ENCODE peak calls at places on chromosomes 3 and 15, in nine cellular contexts. E is HFF-Myc, D is breast epithelium, W is retinal pigment epithelial cell, M is tibial artery, Y is IMR-90, F is kidney, G is Peyer's patch, U is A549. V is an unnamed sample.
A peak's percentile ranks its signal among the peaks of the same experiment; 100 is the strongest.

GRCh38 chr3:193960485-193961172 is 175.3 kb upstream of the HES1 start:
- DNase-seq in E (no peak), D (no peak), W (no peak), M (no peak), Y (no peak), F (no peak), G (peak; percentile 77), U (no peak), V (no peak)

GRCh38 chr3:46861996-46862688 is 1.1 kb downstream of the MYL3 start:
- DNase-seq in E (no peak), D (peak; percentile 31), W (no peak), M (peak; percentile 47), Y (no peak), F (peak; percentile 57), G (no peak), U (no peak), V (no peak)

GRCh38 chr15:51251591-51251990 is 86.8 kb downstream of the CYP19A1 start:
- DNase-seq in E (no peak), D (no peak), W (no peak), M (no peak), Y (no peak), F (no peak), G (no peak), U (no peak), V (no peak)

GRCh38 chr15:57114070-57114469 is 195.6 kb downstream of the TCF12 start:
- DNase-seq in E (no peak), D (no peak), W (peak; percentile 43), M (no peak), Y (peak; percentile 58), F (no peak), G (no peak), U (no peak), V (no peak)

GRCh38 chr3:140736863-140737460 is 59.1 kb downstream of the TRIM42 start:
- DNase-seq in E (no peak), D (no peak), W (peak; percentile 15), M (no peak), Y (no peak), F (peak; percentile 81), G (no peak), U (peak; percentile 1), V (no peak)

GRCh38 chr15:57405133-57405532 is 28.8 kb downstream of the CGNL1 start:
- DNase-seq in E (no peak), D (no peak), W (no peak), M (no peak), Y (no peak), F (no peak), G (no peak), U (no peak), V (no peak)

GRCh38 chr15:74543583-74543982 is 2.6 kb downstream of the ARID3B start:
- DNase-seq in E (no peak), D (no peak), W (no peak), M (no peak), Y (no peak), F (no peak), G (no peak), U (no peak), V (no peak)

GRCh38 chr3:138093721-138094120 is 21.7 kb downstream of the DZIP1L start:
- DNase-seq in E (no peak), D (no peak), W (no peak), M (no peak), Y (no peak), F (no peak), G (no peak), U (no peak), V (no peak)

GRCh38 chr3:114389156-114389555 is 95.3 kb downstream of the TIGIT start:
- DNase-seq in E (no peak), D (no peak), W (no peak), M (no peak), Y (no peak), F (no peak), G (peak; percentile 62), U (no peak), V (no peak)

GRCh38 chr3:148992027-148992634 is 791 bp downstream of the GYG1 start:
- DNase-seq in E (no peak), D (no peak), W (no peak), M (peak; percentile 76), Y (no peak), F (peak; percentile 90), G (peak; percentile 74), U (peak; percentile 26), V (no peak)

DNA sequence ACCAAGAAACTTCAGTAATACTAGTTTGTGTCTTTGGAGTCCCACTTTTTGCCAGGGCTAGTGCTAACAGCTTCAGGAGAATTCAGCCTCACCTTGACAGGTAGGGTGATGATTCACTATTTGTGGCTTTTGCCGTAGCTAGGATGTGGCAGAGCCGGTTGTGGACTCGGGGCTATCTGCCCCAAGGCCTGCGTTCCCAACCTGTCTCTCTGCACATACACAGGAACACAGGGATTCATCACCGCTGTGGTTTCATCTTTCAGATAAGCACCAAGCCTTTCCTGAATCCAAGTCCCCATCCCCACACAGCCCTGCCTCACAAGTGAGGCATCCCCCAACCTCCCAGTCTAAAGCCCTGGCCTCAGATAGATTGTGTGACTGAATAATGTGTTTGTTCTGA is 45.2 kb upstream of the POLG start:
- DNase-seq in E (no peak), D (peak; percentile 68), W (no peak), M (no peak), Y (no peak), F (no peak), G (no peak), U (no peak), V (no peak)
- H3K4me3 ChIP-seq in E (no peak overlapping the region), D (peak overlapping the region; percentile 48), W (no peak overlapping the region), M (no peak overlapping the region), Y (no peak overlapping the region), F (no peak overlapping the region), G (no peak overlapping the region), U (no peak overlapping the region), V (no peak overlapping the region)

GRCh38 chr15:82750831-82751181 is 41.1 kb upstream of the AP3B2 start:
- DNase-seq in E (no peak), D (no peak), W (peak; percentile 11), M (no peak), Y (no peak), F (no peak), G (no peak), U (peak; percentile 33), V (no peak)
- TF ChIP-seq CTCF in E (no peak), D (no peak), W (peak; percentile 28), M (no peak), Y (no peak), F (no peak), G (no peak), U (no peak), V (no peak)

DNA sequence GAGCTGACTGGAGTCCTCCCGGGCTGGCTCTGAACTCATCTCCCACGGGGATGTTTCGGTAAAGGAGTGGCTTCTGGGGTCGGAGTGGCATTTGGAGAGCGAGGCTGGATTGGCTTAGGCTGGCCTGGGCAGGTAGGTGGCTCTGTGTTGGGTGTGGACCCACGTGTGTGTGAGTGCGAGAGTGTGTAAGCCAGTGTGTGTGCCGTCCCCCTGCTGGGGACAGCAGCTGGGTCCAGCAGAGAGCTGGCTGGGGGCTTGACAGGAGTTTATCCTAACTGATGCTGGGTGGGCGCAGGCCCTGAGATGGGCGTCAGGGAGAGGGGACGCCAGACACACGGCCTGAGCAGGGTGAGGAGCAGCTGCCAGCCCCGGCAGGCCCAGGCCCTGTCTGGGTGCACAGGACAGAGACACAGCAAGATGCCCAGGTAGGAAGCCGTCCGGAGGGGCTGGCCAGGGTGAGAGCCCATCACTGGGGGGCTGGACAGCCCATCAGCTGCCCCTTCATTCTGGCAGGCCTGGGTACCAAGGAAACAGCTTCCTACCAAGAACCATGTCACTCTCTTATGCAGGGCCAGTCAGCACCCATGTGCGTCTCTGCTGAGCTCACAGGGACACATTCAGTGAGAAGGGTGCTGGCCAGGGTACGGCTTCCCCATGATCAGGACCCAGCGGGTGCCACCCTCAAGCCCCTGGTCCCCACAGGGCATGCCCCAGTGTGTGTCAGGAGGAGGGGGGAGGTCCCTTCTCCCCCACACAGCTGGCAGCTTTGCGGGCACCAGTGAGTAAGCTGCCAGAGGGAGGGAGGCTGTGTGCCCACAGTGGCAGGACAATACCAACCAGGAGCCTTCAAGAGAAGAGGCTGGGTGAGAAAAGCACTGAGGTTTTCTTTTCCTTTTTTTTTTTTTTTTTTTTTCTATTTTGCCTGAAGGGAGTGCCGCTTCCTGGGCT is 1.1 kb downstream of the PAK6 start:
- DNase-seq in E (no peak), D (no peak), W (no peak), M (no peak), Y (no peak), F (peak; percentile 76), G (peak; percentile 42), U (no peak), V (no peak)
- H3K4me3 ChIP-seq in E (no peak overlapping the region), D (peak overlapping the region; percentile 48), W (no peak overlapping the region), M (no peak overlapping the region), Y (no peak overlapping the region), F (peak overlapping the region; percentile 60), G (no peak overlapping the region), U (no peak overlapping the region), V (no peak overlapping the region)

GRCh38 chr3:184234224-184234623 is 4.8 kb downstream of the VWA5B2 start:
- DNase-seq in E (no peak), D (peak; percentile 71), W (peak; percentile 62), M (no peak), Y (peak; percentile 83), F (peak; percentile 95), G (no peak), U (peak; percentile 67), V (peak; percentile 9)
- TF ChIP-seq CTCF in E (no peak), D (no peak), W (peak; percentile 33), M (no peak), Y (no peak), F (no peak), G (no peak), U (no peak), V (no peak)

GRCh38 chr3:13549513-13550256 is 760 bp downstream of the FBLN2 start:
- DNase-seq in E (no peak), D (no peak), W (no peak), M (no peak), Y (no peak), F (peak; percentile 59), G (no peak), U (no peak), V (no peak)
- H3K4me3 ChIP-seq in E (peak overlapping the region; percentile 46), D (peak overlapping the region; percentile 54), W (peak overlapping the region; percentile 28), M (peak overlapping the region; percentile 56), Y (no peak overlapping the region), F (no peak overlapping the region), G (peak overlapping the region; percentile 46), U (no peak overlapping the region), V (peak overlapping the region; percentile 51)

V was measured in AG04449.